ENCODE peak calls at places on chromosome 18, in eight cellular contexts. K, A, V, Z, D, M, Y and C are unnamed samples.
A peak's percentile ranks its signal among the peaks of the same experiment; 100 is the strongest.

GRCh38 chr18:24198461-24198860 is 59.6 kb downstream of the CABYR start:
- DNase-seq in K (no peak), A (no peak), V (no peak), Z (peak; percentile 83), D (no peak), M (no peak), Y (no peak), C (no peak)

GRCh38 chr18:59575995-59576394 is 121.2 kb downstream of the CCBE1 start:
- DNase-seq in K (no peak), A (no peak), V (no peak), Z (no peak), D (no peak), M (no peak), Y (no peak), C (no peak)

GRCh38 chr18:46917808-46918600 is 602 bp downstream of the KATNAL2 start:
- DNase-seq in K (peak; percentile 33), A (peak; percentile 25), V (no peak), Z (no peak), D (peak; percentile 58), M (peak; percentile 45), Y (peak; percentile 63), C (no peak)

GRCh38 chr18:6146309-6146661 is 251.0 kb upstream of the TMEM200C start:
- DNase-seq in K (no peak), A (no peak), V (no peak), Z (no peak), D (no peak), M (no peak), Y (no peak), C (no peak)

GRCh38 chr18:31380912-31381311 is 4.3 kb downstream of the DSG4 start:
- DNase-seq in K (no peak), A (no peak), V (peak; percentile 2), Z (no peak), D (no peak), M (no peak), Y (no peak), C (no peak)

GRCh38 chr18:58538604-58539386 is 90.1 kb downstream of the ALPK2 start:
- DNase-seq in K (no peak), A (no peak), V (no peak), Z (no peak), D (no peak), M (no peak), Y (no peak), C (no peak)

GRCh38 chr18:50796495-50796894 is 23.3 kb downstream of the MRO start:
- DNase-seq in K (no peak), A (no peak), V (no peak), Z (no peak), D (no peak), M (no peak), Y (no peak), C (no peak)

GRCh38 chr18:54672846-54673475 is 81.9 kb downstream of the DYNAP start:
- DNase-seq in K (no peak), A (no peak), V (no peak), Z (no peak), D (no peak), M (no peak), Y (no peak), C (no peak)

GRCh38 chr18:58552057-58552461 is 76.8 kb downstream of the ALPK2 start:
- DNase-seq in K (no peak), A (no peak), V (peak; percentile 15), Z (no peak), D (peak; percentile 49), M (no peak), Y (peak; percentile 31), C (no peak)

GRCh38 chr18:26614374-26614773 is 66.0 kb upstream of the KCTD1 start:
- DNase-seq in K (no peak), A (no peak), V (no peak), Z (no peak), D (no peak), M (no peak), Y (no peak), C (no peak)

GRCh38 chr18:29377346-29377745 is 1200.4 kb upstream of the CDH2 start:
- DNase-seq in K (no peak), A (no peak), V (no peak), Z (no peak), D (no peak), M (no peak), Y (no peak), C (no peak)

GRCh38 chr18:6876646-6877045 is 147.1 kb downstream of the ARHGAP28 start:
- DNase-seq in K (no peak), A (no peak), V (no peak), Z (no peak), D (no peak), M (no peak), Y (no peak), C (no peak)

GRCh38 chr18:43596106-43596712 is 318.9 kb upstream of the SYT4 start:
- DNase-seq in K (no peak), A (no peak), V (peak; percentile 2), Z (no peak), D (peak; percentile 54), M (no peak), Y (peak; percentile 55), C (no peak)

GRCh38 chr18:13587937-13588336 is 138.4 kb downstream of the FAM210A start:
- DNase-seq in K (no peak), A (no peak), V (no peak), Z (no peak), D (peak; percentile 51), M (no peak), Y (peak; percentile 45), C (no peak)

GRCh38 chr18:4453712-4454547 is 1.2 kb downstream of the DLGAP1 start:
- DNase-seq in K (no peak), A (no peak), V (no peak), Z (peak; percentile 64), D (peak; percentile 16), M (no peak), Y (peak; percentile 19), C (no peak)

GRCh38 chr18:77132369-77133050 is at the start of gene MBP:
- DNase-seq in K (peak; percentile 74), A (no peak), V (peak; percentile 68), Z (peak; percentile 94), D (peak; percentile 88), M (peak; percentile 73), Y (peak; percentile 85), C (peak; percentile 55)

GRCh38 chr18:63098014-63098981 is 221.3 kb downstream of the BCL2 start:
- DNase-seq in K (no peak), A (no peak), V (no peak), Z (no peak), D (peak; percentile 70), M (no peak), Y (peak; percentile 60), C (no peak)

GRCh38 chr18:35438480-35439234 is 59.1 kb downstream of the INO80C start:
- DNase-seq in K (no peak), A (no peak), V (no peak), Z (no peak), D (no peak), M (no peak), Y (no peak), C (no peak)

GRCh38 chr18:33356735-33357134 is 83.8 kb downstream of the CCDC178 start:
- DNase-seq in K (no peak), A (no peak), V (no peak), Z (no peak), D (no peak), M (no peak), Y (no peak), C (no peak)
- TF ChIP-seq CTCF in K (no peak), A (no peak), V (no peak), Z (no peak), D (no peak), M (no peak), Y (no peak), C (no peak)

GRCh38 chr18:56389190-56389589 is 249.2 kb downstream of the TXNL1 start:
- DNase-seq in K (no peak), A (no peak), V (no peak), Z (no peak), D (no peak), M (no peak), Y (no peak), C (no peak)
- TF ChIP-seq CTCF in K (no peak), A (no peak), V (no peak), Z (no peak), D (no peak), M (no peak), Y (no peak), C (no peak)

GRCh38 chr18:1503847-1504246 is 599.2 kb downstream of the ADCYAP1 start:
- DNase-seq in K (no peak), A (no peak), V (no peak), Z (no peak), D (no peak), M (no peak), Y (no peak), C (no peak)

GRCh38 chr18:1495387-1495786 is 590.7 kb downstream of the ADCYAP1 start:
- DNase-seq in K (no peak), A (no peak), V (no peak), Z (no peak), D (no peak), M (no peak), Y (no peak), C (no peak)

GRCh38 chr18:1498216-1498615 is 593.5 kb downstream of the ADCYAP1 start:
- DNase-seq in K (no peak), A (no peak), V (no peak), Z (no peak), D (no peak), M (no peak), Y (no peak), C (no peak)

DNA sequence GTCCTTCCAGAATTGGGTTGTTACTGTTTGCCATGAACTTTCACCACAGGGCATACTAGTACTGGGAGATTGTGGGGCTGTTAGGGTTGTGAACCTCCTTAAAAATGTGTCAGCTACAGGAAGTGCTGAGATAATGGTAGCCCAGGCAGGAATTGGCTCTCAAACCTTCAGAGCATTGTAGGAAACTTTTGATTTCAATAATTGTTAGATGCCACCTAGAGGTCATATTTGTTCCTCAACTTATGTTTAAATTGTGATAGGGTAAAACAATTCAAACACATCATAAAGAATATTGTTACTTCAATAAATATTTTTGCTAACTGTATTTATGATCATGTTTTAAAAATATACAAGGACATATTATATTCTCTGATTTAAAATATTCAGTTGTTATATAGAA is 594.6 kb downstream of the ADCYAP1 start:
- DNase-seq in K (no peak), A (no peak), V (no peak), Z (no peak), D (no peak), M (no peak), Y (no peak), C (no peak)
- TF ChIP-seq CTCF in K (no peak), A (no peak), V (no peak), Z (no peak), D (no peak), M (no peak), Y (no peak), C (no peak)

DNA sequence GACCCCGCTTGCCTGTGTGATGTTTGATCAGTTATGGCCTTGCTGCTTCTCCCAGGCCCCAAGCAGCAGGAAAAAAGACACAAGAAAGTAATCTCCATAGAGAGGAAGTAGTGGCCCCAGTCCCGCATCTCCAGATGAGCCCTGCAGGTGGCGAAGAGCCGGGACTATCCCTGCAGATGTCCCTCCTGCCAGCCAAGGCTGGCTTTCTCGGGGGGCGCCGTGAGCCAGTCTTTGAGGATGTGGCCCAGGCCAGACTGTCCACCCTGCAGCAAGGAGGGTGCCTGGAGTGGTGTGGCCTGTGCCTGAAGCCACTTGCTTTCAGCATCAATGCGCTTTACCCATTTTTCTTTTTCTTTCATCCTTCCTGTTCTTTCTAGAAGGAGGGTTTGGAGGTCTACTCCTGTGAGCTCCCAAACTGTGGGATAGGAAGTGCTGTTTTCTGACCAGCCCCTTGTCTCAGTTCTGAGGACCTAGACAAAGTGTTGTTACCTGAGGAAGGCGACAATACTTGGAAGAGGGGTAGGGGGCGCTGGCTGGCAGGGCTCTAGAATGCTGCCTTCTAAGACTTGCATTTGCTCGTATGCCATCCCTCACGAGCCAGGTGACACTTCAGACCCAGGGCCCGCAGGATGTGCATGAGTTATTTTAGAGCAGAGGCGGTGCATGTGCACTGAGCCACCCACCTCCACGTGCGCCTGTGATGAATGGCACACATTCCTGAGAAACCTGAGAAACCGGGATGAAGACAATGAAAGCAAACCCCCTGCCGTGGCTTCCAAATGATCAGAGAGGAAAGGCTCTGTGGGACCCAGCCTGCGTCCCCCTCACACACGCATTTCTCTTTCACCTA is 255.8 kb downstream of the FBXO15 start:
- DNase-seq in K (no peak), A (no peak), V (no peak), Z (no peak), D (peak; percentile 17), M (no peak), Y (no peak), C (no peak)
- TF ChIP-seq CTCF in K (no peak), A (no peak), V (no peak), Z (no peak), D (no peak), M (no peak), Y (no peak), C (no peak)